ENCODE peak calls at places on chromosomes 12 and 14, in six cellular contexts. One of them, this sample, is unnamed.

GRCh38 chr12:113428482-113428881 is 6.3 kb downstream of the SDSL start:
- DNase-seq in IMR-90: no peak
- DNase-seq in K562: no peak
- DNase-seq in neural progenitor cell: no peak
- DNase-seq in astrocyte of the cerebellum: no peak
- DNase-seq in bronchial epithelial cell: no peak
- DNase-seq in this sample: no peak

GRCh38 chr14:24362241-24362960 is 5.6 kb upstream of the NFATC4 start:
- DNase-seq in IMR-90: peak; percentile 42
- DNase-seq in neural progenitor cell: no peak
- DNase-seq in K562: no peak
- DNase-seq in bronchial epithelial cell: no peak
- DNase-seq in astrocyte of the cerebellum: no peak
- DNase-seq in this sample: no peak

GRCh38 chr12:59736786-59737185 is 141.0 kb downstream of the SLC16A7 start:
- DNase-seq in astrocyte of the cerebellum: peak; percentile 49
- DNase-seq in K562: no peak
- DNase-seq in neural progenitor cell: no peak
- DNase-seq in IMR-90: peak; percentile 96
- DNase-seq in bronchial epithelial cell: peak; percentile 77
- DNase-seq in this sample: no peak

GRCh38 chr14:57656853-57657252 is 163.2 kb upstream of the CCDC198 start:
- DNase-seq in bronchial epithelial cell: peak; percentile 93
- DNase-seq in K562: no peak
- DNase-seq in astrocyte of the cerebellum: no peak
- DNase-seq in IMR-90: no peak
- DNase-seq in neural progenitor cell: no peak
- DNase-seq in this sample: no peak

GRCh38 chr12:1205512-1206060 is 214.6 kb downstream of the ERC1 start:
- DNase-seq in astrocyte of the cerebellum: no peak
- DNase-seq in IMR-90: peak; percentile 54
- DNase-seq in bronchial epithelial cell: no peak
- DNase-seq in neural progenitor cell: no peak
- DNase-seq in K562: no peak
- DNase-seq in this sample: no peak

GRCh38 chr12:114018669-114019068 is 52.5 kb upstream of the RBM19 start:
- DNase-seq in K562: no peak
- DNase-seq in IMR-90: peak; percentile 21
- DNase-seq in neural progenitor cell: no peak
- DNase-seq in bronchial epithelial cell: peak; percentile 34
- DNase-seq in astrocyte of the cerebellum: no peak
- DNase-seq in this sample: no peak

GRCh38 chr12:46264057-46264456 is 4.8 kb downstream of the SLC38A1 start:
- DNase-seq in K562: no peak
- DNase-seq in neural progenitor cell: no peak
- DNase-seq in bronchial epithelial cell: peak; percentile 52
- DNase-seq in IMR-90: peak; percentile 73
- DNase-seq in astrocyte of the cerebellum: no peak
- DNase-seq in this sample: no peak

GRCh38 chr14:102917469-102918211 is 4.8 kb upstream of the AMN start:
- DNase-seq in neural progenitor cell: peak; percentile 81
- DNase-seq in IMR-90: peak; percentile 24
- DNase-seq in K562: peak; percentile 55
- DNase-seq in astrocyte of the cerebellum: no peak
- DNase-seq in bronchial epithelial cell: no peak
- DNase-seq in this sample: peak; percentile 78

GRCh38 chr12:49641748-49642369 is 18.5 kb downstream of the PRPF40B start:
- DNase-seq in neural progenitor cell: no peak
- DNase-seq in bronchial epithelial cell: no peak
- DNase-seq in K562: no peak
- DNase-seq in IMR-90: no peak
- DNase-seq in astrocyte of the cerebellum: no peak
- DNase-seq in this sample: no peak

GRCh38 chr14:34329281-34329680 is 132.8 kb downstream of the SPTSSA start:
- DNase-seq in astrocyte of the cerebellum: no peak
- DNase-seq in IMR-90: peak; percentile 14
- DNase-seq in K562: no peak
- DNase-seq in neural progenitor cell: no peak
- DNase-seq in bronchial epithelial cell: no peak
- DNase-seq in this sample: no peak

GRCh38 chr12:88698471-88698870 is 118.2 kb upstream of the KITLG start:
- DNase-seq in astrocyte of the cerebellum: no peak
- DNase-seq in bronchial epithelial cell: no peak
- DNase-seq in IMR-90: no peak
- DNase-seq in K562: no peak
- DNase-seq in neural progenitor cell: no peak
- DNase-seq in this sample: no peak
- TF ChIP-seq CTCF in astrocyte of the cerebellum: no peak
- TF ChIP-seq CTCF in bronchial epithelial cell: no peak
- TF ChIP-seq CTCF in IMR-90: no peak
- TF ChIP-seq CTCF in K562: no peak
- TF ChIP-seq CTCF in neural progenitor cell: no peak
- TF ChIP-seq CTCF in this sample: no peak

GRCh38 chr14:76752744-76753143 is 8.5 kb upstream of the VASH1 start:
- DNase-seq in neural progenitor cell: peak; percentile 0
- DNase-seq in bronchial epithelial cell: no peak
- DNase-seq in IMR-90: no peak
- DNase-seq in K562: no peak
- DNase-seq in astrocyte of the cerebellum: no peak
- DNase-seq in this sample: no peak

GRCh38 chr14:76759589-76759988 is 1.7 kb upstream of the VASH1 start:
- DNase-seq in neural progenitor cell: no peak
- DNase-seq in astrocyte of the cerebellum: no peak
- DNase-seq in bronchial epithelial cell: no peak
- DNase-seq in K562: no peak
- DNase-seq in IMR-90: no peak
- DNase-seq in this sample: no peak

GRCh38 chr14:76753799-76754198 is 7.5 kb upstream of the VASH1 start:
- DNase-seq in astrocyte of the cerebellum: no peak
- DNase-seq in IMR-90: no peak
- DNase-seq in K562: no peak
- DNase-seq in bronchial epithelial cell: no peak
- DNase-seq in neural progenitor cell: peak; percentile 1
- DNase-seq in this sample: no peak

GRCh38 chr14:76755610-76756390 is 5.5 kb upstream of the VASH1 start:
- DNase-seq in IMR-90: no peak
- DNase-seq in neural progenitor cell: peak; percentile 1
- DNase-seq in K562: no peak
- DNase-seq in astrocyte of the cerebellum: no peak
- DNase-seq in bronchial epithelial cell: no peak
- DNase-seq in this sample: no peak

GRCh38 chr14:76754586-76754985 is 6.7 kb upstream of the VASH1 start:
- DNase-seq in K562: no peak
- DNase-seq in bronchial epithelial cell: no peak
- DNase-seq in IMR-90: no peak
- DNase-seq in astrocyte of the cerebellum: no peak
- DNase-seq in neural progenitor cell: no peak
- DNase-seq in this sample: no peak
- TF ChIP-seq CTCF in K562: no peak
- TF ChIP-seq CTCF in bronchial epithelial cell: no peak
- TF ChIP-seq CTCF in IMR-90: no peak
- TF ChIP-seq CTCF in astrocyte of the cerebellum: no peak
- TF ChIP-seq CTCF in neural progenitor cell: no peak
- TF ChIP-seq CTCF in this sample: no peak

GRCh38 chr14:100653409-100653808 is 66.2 kb upstream of the BEGAIN start:
- DNase-seq in K562: peak; percentile 53
- DNase-seq in astrocyte of the cerebellum: no peak
- DNase-seq in IMR-90: no peak
- DNase-seq in bronchial epithelial cell: no peak
- DNase-seq in neural progenitor cell: peak; percentile 40
- DNase-seq in this sample: peak; percentile 55
- TF ChIP-seq CTCF in K562: peak; percentile 82
- TF ChIP-seq CTCF in astrocyte of the cerebellum: peak; percentile 20
- TF ChIP-seq CTCF in IMR-90: peak; percentile 30
- TF ChIP-seq CTCF in bronchial epithelial cell: peak; percentile 50
- TF ChIP-seq CTCF in neural progenitor cell: peak; percentile 65
- TF ChIP-seq CTCF in this sample: peak; percentile 78

GRCh38 chr12:108611884-108612415 is 14.1 kb upstream of the TMEM119 start:
- DNase-seq in IMR-90: peak; percentile 89
- DNase-seq in K562: peak; percentile 77
- DNase-seq in bronchial epithelial cell: peak; percentile 95
- DNase-seq in neural progenitor cell: peak; percentile 68
- DNase-seq in astrocyte of the cerebellum: peak; percentile 76
- DNase-seq in this sample: peak; percentile 68
- TF ChIP-seq CTCF in IMR-90: peak; percentile 47
- TF ChIP-seq CTCF in K562: peak; percentile 80
- TF ChIP-seq CTCF in bronchial epithelial cell: peak; percentile 36
- TF ChIP-seq CTCF in neural progenitor cell: peak; percentile 58
- TF ChIP-seq CTCF in astrocyte of the cerebellum: peak; percentile 48
- TF ChIP-seq CTCF in this sample: peak; percentile 65

DNA sequence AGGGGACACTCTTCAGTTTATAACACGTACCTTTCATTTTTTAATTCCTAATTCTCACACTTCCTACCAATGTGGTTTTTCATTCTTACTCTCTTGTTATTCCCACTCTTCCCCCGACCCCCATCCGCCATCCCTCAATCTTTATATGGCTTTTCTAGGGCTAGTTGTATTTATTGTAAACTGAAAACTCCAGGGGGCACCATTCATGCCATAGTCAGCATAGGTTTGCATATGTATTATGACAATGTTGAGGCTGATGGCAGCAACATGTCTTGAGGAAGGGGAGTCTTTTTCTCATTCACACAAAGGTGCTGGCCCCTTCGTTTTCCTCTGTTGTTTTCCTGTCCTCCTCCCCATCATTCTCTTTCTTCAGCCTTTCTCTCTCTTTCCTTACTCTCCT is 27.7 kb upstream of the LTA4H start:
- DNase-seq in astrocyte of the cerebellum: peak; percentile 15
- DNase-seq in neural progenitor cell: no peak
- DNase-seq in bronchial epithelial cell: peak; percentile 35
- DNase-seq in K562: no peak
- DNase-seq in IMR-90: peak; percentile 25
- DNase-seq in this sample: no peak
- TF ChIP-seq CTCF in astrocyte of the cerebellum: peak; percentile 12
- TF ChIP-seq CTCF in neural progenitor cell: no peak
- TF ChIP-seq CTCF in bronchial epithelial cell: no peak
- TF ChIP-seq CTCF in K562: peak; percentile 20
- TF ChIP-seq CTCF in IMR-90: no peak
- TF ChIP-seq CTCF in this sample: no peak

GRCh38 chr12:109255377-109255776 is 53.7 kb downstream of the FOXN4 start:
- DNase-seq in K562: peak; percentile 37
- DNase-seq in neural progenitor cell: peak; percentile 44
- DNase-seq in IMR-90: peak; percentile 21
- DNase-seq in astrocyte of the cerebellum: no peak
- DNase-seq in bronchial epithelial cell: no peak
- DNase-seq in this sample: peak; percentile 35

GRCh38 chr12:109250523-109250922 is 58.6 kb downstream of the FOXN4 start:
- DNase-seq in IMR-90: peak; percentile 1
- DNase-seq in K562: no peak
- DNase-seq in bronchial epithelial cell: no peak
- DNase-seq in astrocyte of the cerebellum: no peak
- DNase-seq in neural progenitor cell: no peak
- DNase-seq in this sample: no peak

GRCh38 chr12:109256011-109256410 is 53.1 kb downstream of the FOXN4 start:
- DNase-seq in K562: no peak
- DNase-seq in bronchial epithelial cell: no peak
- DNase-seq in IMR-90: no peak
- DNase-seq in astrocyte of the cerebellum: no peak
- DNase-seq in neural progenitor cell: no peak
- DNase-seq in this sample: no peak

GRCh38 chr12:109252799-109253198 is 56.3 kb downstream of the FOXN4 start:
- DNase-seq in K562: no peak
- DNase-seq in neural progenitor cell: no peak
- DNase-seq in IMR-90: no peak
- DNase-seq in bronchial epithelial cell: no peak
- DNase-seq in astrocyte of the cerebellum: no peak
- DNase-seq in this sample: no peak

DNA sequence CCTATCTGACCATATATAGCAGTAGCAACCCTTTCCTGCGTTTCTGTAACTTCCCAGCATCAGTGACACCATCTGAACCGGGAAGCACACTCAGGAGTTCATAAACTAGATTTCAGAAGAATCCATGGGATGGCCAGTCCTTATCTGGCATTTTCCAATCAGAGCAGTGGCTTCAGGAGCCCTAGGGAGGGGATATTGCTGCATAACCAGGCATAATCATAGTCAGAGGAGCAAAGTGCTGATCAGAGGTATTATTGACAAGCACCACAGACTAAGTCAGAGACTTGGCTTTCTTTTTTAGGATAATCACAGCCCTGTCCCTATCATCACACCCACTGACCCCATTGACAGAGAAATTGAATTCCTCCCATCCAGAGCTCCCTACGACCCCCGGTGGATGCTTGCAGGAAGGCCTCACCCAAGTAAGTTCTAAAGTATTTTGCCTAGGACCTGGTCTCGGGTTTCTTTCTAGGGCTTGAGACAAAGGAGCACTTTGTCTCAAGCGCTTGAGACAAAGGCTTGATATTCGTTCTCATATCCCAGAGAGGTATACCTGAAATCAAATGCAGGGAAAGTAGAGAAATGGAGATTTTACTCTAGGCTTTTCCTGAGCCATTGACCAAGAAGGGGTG is 55.1 kb downstream of the FOXN4 start:
- DNase-seq in bronchial epithelial cell: no peak
- DNase-seq in K562: no peak
- DNase-seq in IMR-90: no peak
- DNase-seq in neural progenitor cell: no peak
- DNase-seq in astrocyte of the cerebellum: no peak
- DNase-seq in this sample: no peak
- TF ChIP-seq CTCF in bronchial epithelial cell: no peak
- TF ChIP-seq CTCF in K562: no peak
- TF ChIP-seq CTCF in IMR-90: no peak
- TF ChIP-seq CTCF in neural progenitor cell: no peak
- TF ChIP-seq CTCF in astrocyte of the cerebellum: no peak
- TF ChIP-seq CTCF in this sample: no peak